ENCODE peak calls at places on chromosomes 1 and 21, in ten cellular contexts. P is neural progenitor cell; Y is heart right ventricle; C is Peyer's patch; T is transverse colon; L is lower lobe of right lung; F is upper lobe of right lung; K is CD8-positive, alpha-beta memory T cell; A is cardiac muscle cell; R is BJ. I is an unnamed sample. For H3K36me3, the result is how much of the 10 kb centered on the place peaks cover.

GRCh38 chr1:55703726-55704363 is 488.7 kb upstream of the USP24 start:
- DNase-seq in P (no peak), Y (no peak), C (no peak), T (no peak), L (no peak), F (no peak), K (no peak), A (no peak), R (no peak), I (no peak)

GRCh38 chr1:200733907-200734306 is 4.8 kb upstream of the CAMSAP2 start:
- DNase-seq in P (no peak), Y (no peak), C (no peak), T (no peak), L (no peak), F (no peak), K (no peak), A (no peak), R (no peak), I (no peak)

GRCh38 chr1:10634428-10635384 is 160.0 kb downstream of the PEX14 start:
- DNase-seq in P (no peak), Y (no peak), C (no peak), T (no peak), L (no peak), F (no peak), K (no peak), A (no peak), R (no peak), I (no peak)

GRCh38 chr1:96080925-96081324 is 640.7 kb upstream of the PTBP2 start:
- DNase-seq in P (peak), Y (no peak), C (no peak), T (no peak), L (no peak), F (no peak), K (no peak), A (peak), R (no peak), I (no peak)

GRCh38 chr1:8059161-8059622 is 33.1 kb upstream of the ERRFI1 start:
- DNase-seq in P (no peak), Y (no peak), C (no peak), T (no peak), L (no peak), F (no peak), K (no peak), A (peak), R (no peak), I (no peak)

GRCh38 chr1:1535298-1535988 is 5.0 kb downstream of the TMEM240 start:
- DNase-seq in P (no peak), Y (no peak), C (no peak), T (no peak), L (no peak), F (no peak), K (no peak), A (no peak), R (no peak), I (no peak)

GRCh38 chr1:223129229-223129851 is 13.7 kb downstream of the TLR5 start:
- DNase-seq in P (peak), Y (peak), C (peak), T (peak), L (peak), F (peak), K (peak), A (peak), R (no peak), I (peak)

GRCh38 chr1:2276803-2277580 is 48.9 kb downstream of the SKI start:
- DNase-seq in P (no peak), Y (no peak), C (no peak), T (no peak), L (no peak), F (no peak), K (no peak), A (peak), R (no peak), I (no peak)

GRCh38 chr1:84742653-84743052 is 52.4 kb upstream of the SSX2IP start:
- DNase-seq in P (no peak), Y (no peak), C (no peak), T (no peak), L (no peak), F (no peak), K (no peak), A (no peak), R (no peak), I (no peak)

GRCh38 chr1:27293915-27294314 is 28.0 kb upstream of the TMEM222 start:
- DNase-seq in P (no peak), Y (no peak), C (no peak), T (no peak), L (no peak), F (no peak), K (no peak), A (no peak), R (no peak), I (no peak)

GRCh38 chr1:145991799-145992412 is 4.5 kb downstream of the TXNIP start:
- DNase-seq in P (no peak), Y (no peak), C (no peak), T (no peak), L (no peak), F (no peak), K (no peak), A (no peak), R (no peak), I (no peak)

GRCh38 chr1:36369061-36369470 is 16.7 kb downstream of the STK40 start:
- DNase-seq in P (peak), Y (peak), C (peak), T (peak), L (peak), F (peak), K (peak), A (peak), R (no peak), I (peak)

GRCh38 chr1:161970633-161971032 is 53.0 kb downstream of the OLFML2B start:
- DNase-seq in P (no peak), Y (no peak), C (no peak), T (no peak), L (no peak), F (no peak), K (no peak), A (no peak), R (no peak), I (no peak)

GRCh38 chr1:186155594-186155993 is 219.5 kb downstream of the TPR start:
- DNase-seq in P (peak), Y (peak), C (no peak), T (no peak), L (no peak), F (no peak), K (no peak), A (peak), R (peak), I (no peak)

GRCh38 chr1:66374561-66375111 is 159.3 kb upstream of the SGIP1 start:
- DNase-seq in P (no peak), Y (no peak), C (no peak), T (no peak), L (no peak), F (no peak), K (no peak), A (peak), R (peak), I (no peak)

GRCh38 chr1:90926971-90927370 is 94.9 kb downstream of the ZNF644 start:
- DNase-seq in P (peak), Y (no peak), C (no peak), T (no peak), L (no peak), F (no peak), K (no peak), A (no peak), R (no peak), I (no peak)

GRCh38 chr1:18902523-18903312 is at the start of gene ALDH4A1:
- DNase-seq in P (peak), Y (peak), C (peak), T (peak), L (peak), F (peak), K (peak), A (peak), R (peak), I (peak)

GRCh38 chr1:68973459-68974244 is 476.8 kb upstream of the DEPDC1 start:
- DNase-seq in P (no peak), Y (no peak), C (no peak), T (no peak), L (no peak), F (no peak), K (no peak), A (peak), R (no peak), I (no peak)

GRCh38 chr1:160981584-160982411 is 27.2 kb upstream of the ITLN2 start:
- DNase-seq in P (peak), Y (no peak), C (no peak), T (no peak), L (peak), F (no peak), K (no peak), A (no peak), R (no peak), I (no peak)

GRCh38 chr1:232624892-232625291 is 5.0 kb downstream of the SIPA1L2 start:
- DNase-seq in P (no peak), Y (no peak), C (no peak), T (no peak), L (no peak), F (no peak), K (no peak), A (no peak), R (no peak), I (no peak)

GRCh38 chr1:14924455-14925325 is 228.9 kb upstream of the TMEM51 start:
- DNase-seq in P (peak), Y (no peak), C (peak), T (peak), L (peak), F (peak), K (no peak), A (peak), R (no peak), I (no peak)

GRCh38 chr1:243926803-243927245 is 76.8 kb upstream of the AKT3 start:
- DNase-seq in P (peak), Y (no peak), C (no peak), T (no peak), L (no peak), F (no peak), K (no peak), A (peak), R (peak), I (no peak)

GRCh38 chr1:31915438-31915837 is 22.7 kb downstream of the PTP4A2 start:
- DNase-seq in P (no peak), Y (no peak), C (no peak), T (no peak), L (no peak), F (no peak), K (no peak), A (no peak), R (no peak), I (no peak)

GRCh38 chr1:40662864-40663263 is 2.6 kb downstream of the RIMS3 start:
- DNase-seq in P (no peak), Y (no peak), C (no peak), T (no peak), L (no peak), F (no peak), K (no peak), A (peak), R (no peak), I (no peak)

GRCh38 chr1:196324345-196324744 is 283.9 kb downstream of the KCNT2 start:
- DNase-seq in P (no peak), Y (no peak), C (no peak), T (no peak), L (no peak), F (no peak), K (no peak), A (no peak), R (no peak), I (no peak)

GRCh38 chr1:16440150-16440479 is 409 bp upstream of the NECAP2 start:
- DNase-seq in P (no peak), Y (no peak), C (no peak), T (no peak), L (no peak), F (no peak), K (no peak), A (no peak), R (no peak), I (no peak)

GRCh38 chr1:221712776-221713431 is 29.0 kb downstream of the DUSP10 start:
- DNase-seq in P (no peak), Y (no peak), C (no peak), T (peak), L (peak), F (no peak), K (peak), A (no peak), R (no peak), I (peak)

GRCh38 chr1:106621853-106622252 is 434.6 kb upstream of the PRMT6 start:
- DNase-seq in P (no peak), Y (no peak), C (no peak), T (no peak), L (no peak), F (no peak), K (no peak), A (no peak), R (no peak), I (no peak)

GRCh38 chr1:156700731-156701130 is 4.7 kb downstream of the CRABP2 start:
- DNase-seq in P (no peak), Y (no peak), C (no peak), T (no peak), L (no peak), F (no peak), K (no peak), A (no peak), R (no peak), I (no peak)
- H3K36me3 ChIP-seq in P (under half), Y (under half), C (under half), T (under half), L (under half), F (under half), K (under half), A (under half), R (under half), I (under half)

GRCh38 chr21:45965084-45965826 is 16.3 kb upstream of the COL6A1 start:
- DNase-seq in P (no peak), Y (no peak), C (no peak), T (no peak), L (no peak), F (no peak), K (no peak), A (no peak), R (no peak), I (no peak)
- H3K4me3 ChIP-seq in P (no peak), Y (no peak), C (no peak), T (no peak), L (no peak), F (no peak), K (no peak), A (no peak), R (no peak), I (no peak)

DNA sequence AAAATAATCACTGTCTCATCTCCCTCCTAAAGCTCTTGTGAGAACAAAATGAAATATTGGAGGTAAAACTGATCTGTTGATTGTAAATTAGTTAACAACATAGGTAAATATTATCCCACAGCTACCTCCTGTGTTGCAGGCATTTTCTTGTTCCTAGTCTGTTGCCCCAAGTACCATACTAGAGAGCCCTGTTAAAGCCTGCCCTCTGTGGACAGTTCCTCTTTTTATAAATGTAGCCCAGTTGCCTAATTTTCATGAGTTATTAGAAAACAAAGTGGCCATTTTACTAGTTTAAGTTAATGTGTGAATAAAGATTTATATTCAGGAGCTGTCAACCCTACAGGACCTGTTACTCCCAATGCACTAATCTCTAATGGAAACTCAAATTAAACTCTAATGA is 180.0 kb upstream of the KCND3 start:
- DNase-seq in P (no peak), Y (no peak), C (no peak), T (no peak), L (no peak), F (no peak), K (no peak), A (no peak), R (no peak), I (no peak)
- H3K36me3 ChIP-seq in P (under half), Y (under half), C (under half), T (under half), L (under half), F (under half), K (under half), A (under half), R (under half), I (under half)

DNA sequence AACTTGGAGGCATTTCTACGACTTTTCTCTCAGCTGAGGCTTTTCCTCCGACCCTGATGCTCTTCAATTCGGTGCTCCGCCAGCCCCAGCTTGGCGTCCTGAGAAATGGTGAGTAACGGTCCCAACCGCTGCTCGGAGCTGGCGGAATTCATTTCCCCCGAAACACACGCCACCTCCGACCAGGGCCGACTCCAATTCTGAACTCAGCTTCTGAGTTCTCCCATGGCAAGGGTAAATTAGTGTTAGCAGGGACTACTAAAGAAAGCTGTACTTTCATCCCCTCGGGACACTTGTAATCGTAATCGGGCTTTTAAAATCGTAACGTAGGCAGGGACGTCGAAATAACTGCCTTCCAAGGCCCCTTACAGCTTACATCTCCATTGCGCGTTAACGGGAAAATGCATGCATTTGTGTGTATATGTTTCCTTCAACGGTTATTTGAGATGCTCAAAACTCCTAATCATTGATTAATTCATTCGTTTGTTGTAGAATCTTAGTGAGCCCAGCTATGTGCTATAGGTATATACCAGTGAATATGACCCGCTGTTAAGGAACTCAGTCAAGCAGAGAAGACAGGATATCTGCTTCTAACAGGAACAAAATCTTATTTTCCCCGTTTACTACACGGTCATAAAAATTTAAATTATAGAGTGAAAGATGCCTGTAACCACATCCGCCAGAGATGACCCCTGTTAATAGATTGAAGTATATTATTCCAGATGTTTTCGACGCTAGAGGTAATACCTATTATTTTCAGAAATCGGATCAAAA is 472 bp downstream of the DTL start:
- DNase-seq in P (no peak), Y (no peak), C (no peak), T (no peak), L (no peak), F (no peak), K (no peak), A (no peak), R (no peak), I (no peak)
- H3K4me3 ChIP-seq in P (peak), Y (peak), C (peak), T (peak), L (peak), F (peak), K (peak), A (peak), R (peak), I (peak)